ENCODE peak calls at places on chromosomes 1 and 21, in six cellular contexts. T is CD8-positive, alpha-beta T cell; V is Panc1; O is body of pancreas; B is dorsolateral prefrontal cortex; M is pancreas. G is an unnamed sample.

GRCh38 chr1:228765543-228765942 is 30.3 kb downstream of the RHOU start:
- DNase-seq in B (no peak), V (no peak), O (peak; percentile 27), M (no peak), T (no peak), G (no peak)

GRCh38 chr1:68229927-68230812 is 2.2 kb downstream of the WLS start:
- DNase-seq in V (no peak), B (no peak), M (no peak), O (peak; percentile 37), T (no peak), G (no peak)

GRCh38 chr1:172887162-172887561 is 163.6 kb downstream of the TNFSF18 start:
- DNase-seq in V (no peak), T (no peak), O (no peak), M (no peak), B (no peak), G (no peak)

GRCh38 chr1:118159578-118159977 is 25.4 kb downstream of the SPAG17 start:
- DNase-seq in T (no peak), M (no peak), B (no peak), O (no peak), V (no peak), G (no peak)

GRCh38 chr21:31520506-31521163 is 138.9 kb upstream of the SOD1 start:
- DNase-seq in O (no peak), V (no peak), M (no peak), B (no peak), T (no peak), G (no peak)

GRCh38 chr1:164644268-164644667 is 85.3 kb downstream of the PBX1 start:
- DNase-seq in O (no peak), M (no peak), V (no peak), B (no peak), T (no peak), G (no peak)

GRCh38 chr1:209404577-209404976 is 178.9 kb upstream of the CAMK1G start:
- DNase-seq in M (no peak), T (no peak), O (no peak), V (no peak), B (no peak), G (peak; percentile 48)

GRCh38 chr1:32981003-32981909 is 16.6 kb upstream of the RNF19B start:
- DNase-seq in O (peak; percentile 48), M (no peak), T (peak; percentile 23), V (peak; percentile 89), B (no peak), G (peak; percentile 66)

GRCh38 chr1:46202975-46203737 is at the start of gene LURAP1:
- DNase-seq in T (no peak), O (no peak), B (peak; percentile 77), V (no peak), M (no peak), G (peak; percentile 70)

GRCh38 chr1:61139324-61140055 is 57.1 kb downstream of the NFIA start:
- DNase-seq in T (no peak), V (no peak), O (no peak), M (no peak), B (no peak), G (no peak)

GRCh38 chr1:202105571-202106339 is 17.0 kb upstream of the GPR37L1 start:
- DNase-seq in T (no peak), M (no peak), B (no peak), O (peak; percentile 55), V (no peak), G (no peak)

GRCh38 chr1:31795801-31796621 is 19.8 kb downstream of the SPOCD1 start:
- DNase-seq in O (no peak), B (no peak), T (no peak), M (no peak), V (no peak), G (no peak)

GRCh38 chr1:3578906-3579305 is 32.4 kb downstream of the MEGF6 start:
- DNase-seq in B (no peak), V (no peak), T (no peak), O (no peak), M (no peak), G (no peak)

GRCh38 chr1:184866991-184867788 is 107.1 kb downstream of the NIBAN1 start:
- DNase-seq in O (no peak), B (no peak), T (peak; percentile 14), M (no peak), V (no peak), G (no peak)

GRCh38 chr1:150895618-150896017 is 8.7 kb downstream of the CTXND2 start:
- DNase-seq in B (no peak), M (no peak), V (peak; percentile 38), O (no peak), T (no peak), G (no peak)

GRCh38 chr1:45012639-45013278 is 705 bp downstream of the UROD start:
- DNase-seq in B (peak; percentile 67), M (peak; percentile 93), V (no peak), O (peak; percentile 77), T (no peak), G (peak; percentile 83)

GRCh38 chr1:219432966-219433365 is 179.9 kb downstream of the ZC3H11B start:
- DNase-seq in V (no peak), T (no peak), O (peak; percentile 39), M (peak; percentile 15), B (no peak), G (no peak)

GRCh38 chr1:237640011-237640671 is 250.6 kb downstream of the ZP4 start:
- DNase-seq in T (no peak), O (no peak), V (no peak), M (no peak), B (no peak), G (no peak)

GRCh38 chr21:44258056-44258725 is 3.5 kb downstream of the DNMT3L start:
- DNase-seq in V (no peak), T (no peak), B (no peak), O (no peak), M (peak; percentile 36), G (no peak)

GRCh38 chr21:44259082-44259705 is 2.5 kb downstream of the DNMT3L start:
- DNase-seq in V (no peak), O (no peak), M (peak; percentile 18), B (no peak), T (no peak), G (no peak)

GRCh38 chr21:44255519-44255981 is 6.1 kb downstream of the DNMT3L start:
- DNase-seq in V (no peak), O (no peak), B (no peak), T (no peak), M (peak; percentile 28), G (no peak)

DNA sequence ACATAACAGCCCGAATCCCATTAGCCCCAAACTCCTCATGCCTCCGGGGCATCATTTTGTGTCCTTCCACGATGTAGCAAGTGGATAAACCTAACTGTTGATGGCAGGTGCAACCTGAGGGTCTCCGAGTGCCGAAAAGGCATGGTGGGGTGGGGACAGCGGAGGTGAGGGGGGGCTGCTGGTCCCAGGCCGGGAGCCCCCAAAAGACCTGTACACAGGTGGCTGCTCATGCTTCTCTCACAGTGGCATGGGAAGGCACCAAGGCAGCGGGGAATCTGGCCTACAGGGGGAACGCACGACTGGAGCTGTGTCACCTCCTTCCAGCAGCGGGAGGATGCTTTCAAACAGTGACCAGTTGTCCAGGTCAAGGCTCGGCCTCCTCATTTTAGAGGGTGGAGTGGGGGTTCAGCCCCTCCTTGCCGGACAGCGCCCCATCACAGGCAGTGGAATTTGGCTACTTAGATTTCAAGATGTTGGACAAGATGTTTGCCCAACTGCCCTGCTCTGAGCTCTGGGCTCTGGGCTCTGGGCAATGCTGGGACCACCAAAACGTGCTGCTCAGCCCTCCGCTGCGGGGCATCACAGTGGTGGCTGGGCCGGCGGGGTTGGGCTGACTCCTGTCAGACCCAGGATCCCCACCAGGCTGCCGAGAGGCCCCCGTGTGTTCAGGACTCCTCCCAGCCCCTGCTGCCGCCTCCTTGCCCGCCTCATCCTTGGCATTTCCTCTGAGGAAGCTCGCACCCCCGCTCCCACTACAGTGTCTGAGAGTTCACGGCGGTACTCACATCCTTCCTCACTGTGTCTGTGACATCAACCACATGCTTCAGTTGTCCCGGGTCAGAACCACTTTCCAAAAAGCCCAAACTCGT is 7.6 kb downstream of the DNMT3L start:
- DNase-seq in T (no peak), V (no peak), M (peak; percentile 45), B (no peak), O (no peak), G (no peak)
- H3K27me3 ChIP-seq in T (no peaks in the 10 kb centered on the region), V (no peaks in the 10 kb centered on the region), M (no peaks in the 10 kb centered on the region), B (no peaks in the 10 kb centered on the region), O (no peaks in the 10 kb centered on the region), G (no peaks in the 10 kb centered on the region)

GRCh38 chr21:46503922-46504539 is 45.3 kb downstream of the DIP2A start:
- DNase-seq in V (no peak), B (no peak), T (no peak), M (no peak), O (no peak), G (no peak)
- TF ChIP-seq CTCF in V (no peak), B (no peak), T (no peak), M (no peak), O (no peak), G (no peak)

GRCh38 chr21:20220586-20220985 is 777.6 kb upstream of the NCAM2 start:
- DNase-seq in M (no peak), B (no peak), O (no peak), V (no peak), T (no peak), G (no peak)

DNA sequence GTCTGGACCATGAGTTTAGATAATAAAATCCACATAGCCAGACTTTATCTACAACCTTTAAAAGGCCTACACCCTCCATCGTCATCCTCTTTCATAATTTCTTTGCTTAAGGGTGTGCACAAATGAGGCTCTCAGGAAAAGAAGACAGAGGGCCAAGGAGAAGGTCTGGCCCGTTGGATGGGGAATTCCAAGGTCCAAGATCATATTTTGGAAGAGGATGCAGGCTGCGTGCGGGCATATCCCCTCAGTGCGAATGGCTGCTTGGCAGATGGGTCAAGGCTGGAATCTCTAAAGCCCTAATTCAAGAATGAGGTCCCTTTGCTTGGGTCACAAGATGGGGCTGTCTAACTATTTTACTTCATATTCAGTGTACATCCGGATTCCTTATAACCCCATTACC is 782.2 kb upstream of the NCAM2 start:
- DNase-seq in B (no peak), T (no peak), M (no peak), O (no peak), V (no peak), G (no peak)
- H3K27me3 ChIP-seq in B (no peaks in the 10 kb centered on the region), T (no peaks in the 10 kb centered on the region), M (no peaks in the 10 kb centered on the region), O (no peaks in the 10 kb centered on the region), V (no peaks in the 10 kb centered on the region), G (no peaks in the 10 kb centered on the region)

GRCh38 chr1:54354899-54355298 is 51.3 kb downstream of the SSBP3 start:
- DNase-seq in B (no peak), O (no peak), T (no peak), M (peak; percentile 27), V (no peak), G (no peak)

GRCh38 chr1:54357967-54358366 is 48.2 kb downstream of the SSBP3 start:
- DNase-seq in M (no peak), T (no peak), B (no peak), O (no peak), V (no peak), G (no peak)

GRCh38 chr1:54358503-54359168 is 47.6 kb downstream of the SSBP3 start:
- DNase-seq in B (no peak), O (no peak), T (no peak), M (no peak), V (no peak), G (no peak)

GRCh38 chr1:54355931-54356679 is 50.1 kb downstream of the SSBP3 start:
- DNase-seq in V (no peak), M (peak; percentile 75), O (peak; percentile 39), T (no peak), B (no peak), G (no peak)

DNA sequence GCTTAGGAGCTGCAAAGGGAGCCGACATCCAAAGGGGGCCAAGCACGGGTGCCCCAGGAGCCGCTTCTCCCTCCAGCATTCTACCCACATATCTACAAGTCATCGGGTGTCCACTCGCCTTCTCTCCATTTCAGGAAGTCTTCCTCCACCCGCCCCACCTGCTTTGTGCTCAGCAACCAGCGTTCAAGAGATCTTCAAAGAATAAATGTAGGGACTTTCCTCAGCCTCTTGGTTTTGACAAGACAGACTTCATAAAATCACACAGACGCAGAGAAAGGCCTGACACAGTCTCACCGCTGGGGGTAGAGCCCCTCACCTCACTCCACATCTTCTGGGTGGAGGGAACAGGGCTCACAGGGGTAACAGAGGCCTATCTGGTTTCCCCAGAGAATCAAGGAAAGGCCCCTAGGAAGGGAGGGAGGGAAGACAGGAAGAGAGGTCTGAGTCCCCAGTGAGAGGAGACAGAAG is 49.5 kb downstream of the SSBP3 start:
- DNase-seq in V (no peak), B (no peak), M (no peak), O (no peak), T (no peak), G (no peak)
- TF ChIP-seq CTCF in V (no peak), B (no peak), M (no peak), O (no peak), T (peak; percentile 51), G (no peak)

G was measured in right atrium auricular region.